ENCODE peak calls at places on chromosomes 2 and 18, in four cellular contexts. One of them, this sample, is unnamed.

GRCh38 chr18:28177828-28178635 is 1.1 kb upstream of the CDH2 start:
- DNase-seq in K562: no peak
- DNase-seq in WTC11: peak; percentile 79
- DNase-seq in HepG2: peak; percentile 18
- DNase-seq in this sample: peak; percentile 66

GRCh38 chr2:45627911-45628310 is 16.8 kb upstream of the SRBD1 start:
- DNase-seq in K562: no peak
- DNase-seq in WTC11: no peak
- DNase-seq in HepG2: no peak
- DNase-seq in this sample: no peak

GRCh38 chr2:201235865-201236811 is 24.2 kb upstream of the CASP8 start:
- DNase-seq in K562: peak; percentile 33
- DNase-seq in WTC11: peak; percentile 39
- DNase-seq in HepG2: peak; percentile 70
- DNase-seq in this sample: peak; percentile 67

GRCh38 chr2:192140236-192140839 is 54.4 kb downstream of the TMEFF2 start:
- DNase-seq in K562: no peak
- DNase-seq in WTC11: no peak
- DNase-seq in HepG2: no peak
- DNase-seq in this sample: no peak

GRCh38 chr18:36899289-36899688 is 70.4 kb downstream of the KIAA1328 start:
- DNase-seq in K562: peak; percentile 46
- DNase-seq in WTC11: no peak
- DNase-seq in HepG2: peak; percentile 31
- DNase-seq in this sample: peak; percentile 55

GRCh38 chr2:224650815-224651439 is 65.2 kb downstream of the CCDC195 start:
- DNase-seq in K562: peak; percentile 28
- DNase-seq in WTC11: no peak
- DNase-seq in HepG2: peak; percentile 57
- DNase-seq in this sample: peak; percentile 29

GRCh38 chr18:76859474-76860339 is 37.4 kb downstream of the ZNF236 start:
- DNase-seq in K562: no peak
- DNase-seq in WTC11: no peak
- DNase-seq in HepG2: no peak
- DNase-seq in this sample: no peak

GRCh38 chr18:59218018-59218417 is 1.9 kb upstream of the GRP start:
- DNase-seq in K562: no peak
- DNase-seq in WTC11: no peak
- DNase-seq in HepG2: no peak
- DNase-seq in this sample: no peak

GRCh38 chr2:224398289-224398688 is 3.6 kb downstream of the FAM124B start:
- DNase-seq in K562: no peak
- DNase-seq in WTC11: no peak
- DNase-seq in HepG2: no peak
- DNase-seq in this sample: no peak

GRCh38 chr18:22683196-22683676 is 249.9 kb upstream of the RBBP8 start:
- DNase-seq in K562: no peak
- DNase-seq in WTC11: no peak
- DNase-seq in HepG2: peak; percentile 58
- DNase-seq in this sample: peak; percentile 52

GRCh38 chr2:149037851-149038250 is 648 bp upstream of the LYPD6B start:
- DNase-seq in K562: no peak
- DNase-seq in WTC11: peak; percentile 48
- DNase-seq in HepG2: no peak
- DNase-seq in this sample: no peak

GRCh38 chr18:78523850-78524249 is 455.8 kb upstream of the SALL3 start:
- DNase-seq in K562: no peak
- DNase-seq in WTC11: no peak
- DNase-seq in HepG2: no peak
- DNase-seq in this sample: no peak

GRCh38 chr2:138622606-138623005 is 121.0 kb downstream of the SPOPL start:
- DNase-seq in K562: no peak
- DNase-seq in WTC11: no peak
- DNase-seq in HepG2: no peak
- DNase-seq in this sample: no peak

GRCh38 chr18:59871711-59872362 is 28.0 kb upstream of the PMAIP1 start:
- DNase-seq in K562: no peak
- DNase-seq in WTC11: peak; percentile 38
- DNase-seq in HepG2: no peak
- DNase-seq in this sample: no peak

GRCh38 chr2:37705191-37705590 is 33.7 kb upstream of the CDC42EP3 start:
- DNase-seq in K562: no peak
- DNase-seq in WTC11: no peak
- DNase-seq in HepG2: no peak
- DNase-seq in this sample: no peak

GRCh38 chr2:12109363-12110017 is 363.1 kb downstream of the LPIN1 start:
- DNase-seq in K562: peak; percentile 53
- DNase-seq in WTC11: no peak
- DNase-seq in HepG2: peak; percentile 64
- DNase-seq in this sample: no peak

GRCh38 chr2:178412047-178412446 is 38.9 kb downstream of the PRKRA start:
- DNase-seq in K562: no peak
- DNase-seq in WTC11: no peak
- DNase-seq in HepG2: no peak
- DNase-seq in this sample: no peak

GRCh38 chr18:10863026-10863425 is 286.3 kb downstream of the PIEZO2 start:
- DNase-seq in K562: no peak
- DNase-seq in WTC11: no peak
- DNase-seq in HepG2: no peak
- DNase-seq in this sample: no peak

GRCh38 chr2:239319261-239319661 is 81.6 kb downstream of the HDAC4 start:
- DNase-seq in K562: peak; percentile 27
- DNase-seq in WTC11: no peak
- DNase-seq in HepG2: no peak
- DNase-seq in this sample: no peak

GRCh38 chr2:20940481-20940795 is 103.4 kb downstream of the APOB start:
- DNase-seq in K562: no peak
- DNase-seq in WTC11: no peak
- DNase-seq in HepG2: no peak
- DNase-seq in this sample: no peak

GRCh38 chr18:62425465-62426190 is 97.2 kb upstream of the ZCCHC2 start:
- DNase-seq in K562: peak; percentile 41
- DNase-seq in WTC11: peak; percentile 57
- DNase-seq in HepG2: peak; percentile 88
- DNase-seq in this sample: peak; percentile 90

GRCh38 chr2:164560181-164560792 is 61.0 kb downstream of the GRB14 start:
- DNase-seq in K562: no peak
- DNase-seq in WTC11: no peak
- DNase-seq in HepG2: peak; percentile 49
- DNase-seq in this sample: peak; percentile 25

GRCh38 chr2:96523659-96524481 is 12.7 kb upstream of the ARID5A start:
- DNase-seq in K562: no peak
- DNase-seq in WTC11: no peak
- DNase-seq in HepG2: no peak
- DNase-seq in this sample: no peak

DNA sequence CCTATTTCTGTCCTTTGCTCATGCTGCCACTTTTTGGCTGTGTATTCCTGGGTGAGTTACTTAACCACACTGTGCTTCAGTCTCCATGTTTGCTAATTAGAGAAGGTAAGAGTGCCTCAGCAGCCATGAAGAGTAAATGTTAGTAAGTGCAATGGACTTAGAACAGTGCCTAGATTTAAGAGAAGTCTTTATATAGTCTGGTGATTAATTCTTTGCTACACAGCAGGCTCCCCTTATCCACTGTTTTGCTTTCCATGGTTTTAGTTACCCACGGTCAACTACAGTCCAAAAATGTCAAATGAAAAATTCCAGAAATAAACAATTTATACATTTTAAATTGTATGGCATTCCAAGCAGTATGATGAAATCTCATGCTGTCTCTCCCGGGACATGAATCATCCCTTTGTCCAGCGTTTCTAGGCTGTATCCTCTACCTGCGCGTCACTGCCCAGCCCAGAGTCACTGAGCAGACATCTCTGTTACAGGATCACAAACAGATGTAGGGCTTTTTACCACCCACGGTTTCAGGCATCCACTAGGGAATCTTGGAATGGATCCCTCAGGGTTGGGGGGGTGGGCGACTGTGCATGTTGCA is 91.0 kb downstream of the CTIF start:
- DNase-seq in K562: no peak
- DNase-seq in WTC11: no peak
- DNase-seq in HepG2: peak; percentile 87
- DNase-seq in this sample: peak; percentile 89
- TF ChIP-seq NR3C1 in K562: no peak
- TF ChIP-seq NR3C1 in WTC11: no peak
- TF ChIP-seq NR3C1 in HepG2: no peak
- TF ChIP-seq NR3C1 in this sample: no peak

GRCh38 chr2:9346885-9347284 is 76.4 kb downstream of the ITGB1BP1 start:
- DNase-seq in K562: no peak
- DNase-seq in WTC11: no peak
- DNase-seq in HepG2: no peak
- DNase-seq in this sample: no peak

GRCh38 chr2:9345343-9345742 is 78.0 kb downstream of the ITGB1BP1 start:
- DNase-seq in K562: no peak
- DNase-seq in WTC11: no peak
- DNase-seq in HepG2: no peak
- DNase-seq in this sample: no peak

GRCh38 chr2:9344434-9344833 is 78.9 kb downstream of the ITGB1BP1 start:
- DNase-seq in K562: peak; percentile 18
- DNase-seq in WTC11: no peak
- DNase-seq in HepG2: no peak
- DNase-seq in this sample: no peak

GRCh38 chr2:9345997-9346396 is 77.3 kb downstream of the ITGB1BP1 start:
- DNase-seq in K562: no peak
- DNase-seq in WTC11: no peak
- DNase-seq in HepG2: no peak
- DNase-seq in this sample: no peak

GRCh38 chr2:9347411-9347853 is 75.9 kb downstream of the ITGB1BP1 start:
- DNase-seq in K562: no peak
- DNase-seq in WTC11: no peak
- DNase-seq in HepG2: no peak
- DNase-seq in this sample: no peak
- TF ChIP-seq NR3C1 in K562: no peak
- TF ChIP-seq NR3C1 in WTC11: no peak
- TF ChIP-seq NR3C1 in HepG2: no peak
- TF ChIP-seq NR3C1 in this sample: no peak

DNA sequence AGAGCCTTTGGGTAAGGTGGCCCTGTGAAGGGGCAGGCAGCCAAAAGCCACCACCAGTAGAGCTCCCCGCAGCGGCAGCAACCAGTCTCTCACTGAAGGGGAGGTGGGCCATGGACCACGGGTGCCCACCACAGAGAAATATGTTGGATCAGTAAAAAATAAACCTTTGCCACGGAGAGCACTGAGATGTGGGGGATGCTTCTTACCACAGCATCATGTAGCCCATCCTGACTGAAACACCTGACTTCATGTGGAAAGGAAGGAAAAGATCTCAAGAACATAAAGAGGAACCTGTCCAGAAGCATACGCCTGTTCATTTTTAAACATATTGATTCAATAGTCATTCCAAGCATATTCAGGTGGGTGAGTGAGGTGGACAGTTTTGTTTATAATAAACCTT is 51.1 kb downstream of the LONRF2 start:
- DNase-seq in K562: no peak
- DNase-seq in WTC11: no peak
- DNase-seq in HepG2: no peak
- DNase-seq in this sample: no peak
- TF ChIP-seq NR3C1 in K562: no peak
- TF ChIP-seq NR3C1 in WTC11: no peak
- TF ChIP-seq NR3C1 in HepG2: no peak
- TF ChIP-seq NR3C1 in this sample: no peak

GRCh38 chr2:220277445-220277960 is 650.1 kb downstream of the SLC4A3 start:
- DNase-seq in K562: no peak
- DNase-seq in WTC11: no peak
- DNase-seq in HepG2: no peak
- DNase-seq in this sample: peak; percentile 93

GRCh38 chr2:220280741-220281140 is 653.3 kb downstream of the SLC4A3 start:
- DNase-seq in K562: no peak
- DNase-seq in WTC11: no peak
- DNase-seq in HepG2: no peak
- DNase-seq in this sample: no peak

GRCh38 chr2:220279840-220280239 is 652.4 kb downstream of the SLC4A3 start:
- DNase-seq in K562: no peak
- DNase-seq in WTC11: no peak
- DNase-seq in HepG2: no peak
- DNase-seq in this sample: no peak

GRCh38 chr2:220278022-220278421 is 650.6 kb downstream of the SLC4A3 start:
- DNase-seq in K562: no peak
- DNase-seq in WTC11: no peak
- DNase-seq in HepG2: no peak
- DNase-seq in this sample: no peak

GRCh38 chr2:220279372-220279771 is 651.9 kb downstream of the SLC4A3 start:
- DNase-seq in K562: no peak
- DNase-seq in WTC11: no peak
- DNase-seq in HepG2: no peak
- DNase-seq in this sample: peak; percentile 62
- TF ChIP-seq NR3C1 in K562: no peak
- TF ChIP-seq NR3C1 in WTC11: no peak
- TF ChIP-seq NR3C1 in HepG2: no peak
- TF ChIP-seq NR3C1 in this sample: no peak